ENCODE peak calls at places on chromosomes 3 and 15, in four cellular contexts. One of them, this sample, is unnamed. For H3K4me1, the result is how much of the 10 kb centered on the place peaks cover.

GRCh38 chr3:52752045-52752660 is 18.6 kb downstream of the NEK4 start:
- DNase-seq in lung: no peak
- DNase-seq in HCT116: no peak
- DNase-seq in CD8-positive, alpha-beta memory T cell: no peak
- DNase-seq in this sample: no peak

GRCh38 chr15:60212536-60212935 is 185.2 kb downstream of the ANXA2 start:
- DNase-seq in CD8-positive, alpha-beta memory T cell: no peak
- DNase-seq in lung: no peak
- DNase-seq in HCT116: no peak
- DNase-seq in this sample: no peak

GRCh38 chr3:29137601-29138000 is 143.3 kb upstream of the RBMS3 start:
- DNase-seq in lung: no peak
- DNase-seq in CD8-positive, alpha-beta memory T cell: no peak
- DNase-seq in HCT116: no peak
- DNase-seq in this sample: no peak

GRCh38 chr3:76656531-76657070 is 383.3 kb upstream of the ROBO2 start:
- DNase-seq in HCT116: no peak
- DNase-seq in lung: no peak
- DNase-seq in CD8-positive, alpha-beta memory T cell: no peak
- DNase-seq in this sample: no peak

GRCh38 chr3:27253831-27254230 is 115.4 kb downstream of the NEK10 start:
- DNase-seq in lung: peak
- DNase-seq in CD8-positive, alpha-beta memory T cell: no peak
- DNase-seq in HCT116: peak
- DNase-seq in this sample: peak

GRCh38 chr3:162984752-162985151 is 1488.1 kb downstream of the OTOL1 start:
- DNase-seq in CD8-positive, alpha-beta memory T cell: no peak
- DNase-seq in lung: no peak
- DNase-seq in HCT116: no peak
- DNase-seq in this sample: no peak

GRCh38 chr3:169668957-169669681 is 5.6 kb upstream of the MECOM start:
- DNase-seq in CD8-positive, alpha-beta memory T cell: no peak
- DNase-seq in HCT116: peak
- DNase-seq in lung: peak
- DNase-seq in this sample: peak

GRCh38 chr3:16897254-16897926 is 12.6 kb downstream of the PLCL2 start:
- DNase-seq in HCT116: no peak
- DNase-seq in lung: no peak
- DNase-seq in CD8-positive, alpha-beta memory T cell: peak
- DNase-seq in this sample: peak

GRCh38 chr3:45730409-45731154 is 41.4 kb downstream of the SACM1L start:
- DNase-seq in HCT116: no peak
- DNase-seq in CD8-positive, alpha-beta memory T cell: no peak
- DNase-seq in lung: no peak
- DNase-seq in this sample: no peak

GRCh38 chr15:74624020-74624602 is 8.5 kb downstream of the CLK3 start:
- DNase-seq in lung: peak
- DNase-seq in HCT116: no peak
- DNase-seq in CD8-positive, alpha-beta memory T cell: no peak
- DNase-seq in this sample: no peak

GRCh38 chr3:8576841-8577553 is 67.6 kb downstream of the SSUH2 start:
- DNase-seq in lung: no peak
- DNase-seq in CD8-positive, alpha-beta memory T cell: no peak
- DNase-seq in HCT116: no peak
- DNase-seq in this sample: no peak

GRCh38 chr3:50354850-50355249 is 4.2 kb downstream of the CYB561D2 start:
- DNase-seq in CD8-positive, alpha-beta memory T cell: no peak
- DNase-seq in lung: no peak
- DNase-seq in HCT116: no peak
- DNase-seq in this sample: no peak

GRCh38 chr3:50354186-50354764 is 3.6 kb downstream of the CYB561D2 start:
- DNase-seq in HCT116: no peak
- DNase-seq in CD8-positive, alpha-beta memory T cell: no peak
- DNase-seq in lung: no peak
- DNase-seq in this sample: no peak

GRCh38 chr3:50358355-50358926 is 880 bp downstream of the TMEM115 start:
- DNase-seq in HCT116: no peak
- DNase-seq in CD8-positive, alpha-beta memory T cell: no peak
- DNase-seq in lung: no peak
- DNase-seq in this sample: no peak

GRCh38 chr3:50356553-50356952 is 2.8 kb downstream of the TMEM115 start:
- DNase-seq in lung: peak
- DNase-seq in CD8-positive, alpha-beta memory T cell: no peak
- DNase-seq in HCT116: no peak
- DNase-seq in this sample: peak

GRCh38 chr3:50355829-50356552 is 3.3 kb downstream of the TMEM115 start:
- DNase-seq in HCT116: no peak
- DNase-seq in CD8-positive, alpha-beta memory T cell: no peak
- DNase-seq in lung: no peak
- DNase-seq in this sample: no peak
- H3K4me1 ChIP-seq in HCT116: under half
- H3K4me1 ChIP-seq in CD8-positive, alpha-beta memory T cell: under half
- H3K4me1 ChIP-seq in lung: under half
- H3K4me1 ChIP-seq in this sample: under half

GRCh38 chr3:61634678-61635077 is 73.3 kb downstream of the PTPRG start:
- DNase-seq in CD8-positive, alpha-beta memory T cell: no peak
- DNase-seq in lung: no peak
- DNase-seq in HCT116: no peak
- DNase-seq in this sample: peak
- H3K27ac ChIP-seq in CD8-positive, alpha-beta memory T cell: no peak
- H3K27ac ChIP-seq in lung: no peak
- H3K27ac ChIP-seq in HCT116: no peak
- H3K27ac ChIP-seq in this sample: no peak

DNA sequence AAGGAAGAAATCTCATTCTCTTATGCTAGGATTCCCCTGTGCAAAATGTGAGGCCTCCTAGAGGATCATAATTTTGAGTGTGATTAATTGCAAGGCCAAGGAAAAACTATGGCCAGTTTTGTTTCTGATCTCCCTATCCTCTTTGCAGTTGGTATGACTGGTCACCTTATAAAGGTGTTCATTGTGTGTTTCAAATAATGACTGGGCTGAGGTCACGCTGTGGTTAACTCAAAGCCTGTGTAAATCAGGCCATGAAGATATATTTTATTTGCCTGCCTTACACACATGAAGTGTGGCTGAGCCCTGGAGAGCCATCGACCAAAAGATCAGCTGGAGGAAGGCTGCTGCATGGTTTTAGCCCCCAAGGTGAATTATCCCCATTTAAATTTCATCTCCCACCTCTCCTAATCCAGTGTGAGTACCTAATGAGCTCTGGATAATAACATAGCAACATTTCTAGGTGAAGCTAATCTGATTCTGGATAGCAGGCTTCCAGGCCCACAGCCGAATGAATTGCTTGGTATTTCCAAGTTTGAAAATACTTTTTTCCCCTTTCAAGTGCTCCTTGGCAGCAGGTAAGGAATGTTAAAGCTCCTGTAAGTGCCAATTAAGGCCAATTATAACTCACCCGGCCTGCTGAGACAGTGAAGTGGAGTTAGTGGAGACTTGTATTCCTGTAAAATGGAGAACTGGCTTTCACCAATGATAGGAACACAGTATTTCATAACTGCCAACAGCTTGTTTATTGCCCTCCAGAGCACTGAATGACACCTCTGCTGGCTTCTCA is 52.3 kb upstream of the SCAANT1 start:
- DNase-seq in lung: peak
- DNase-seq in CD8-positive, alpha-beta memory T cell: no peak
- DNase-seq in HCT116: no peak
- DNase-seq in this sample: no peak
- H3K4me1 ChIP-seq in lung: under half
- H3K4me1 ChIP-seq in CD8-positive, alpha-beta memory T cell: under half
- H3K4me1 ChIP-seq in HCT116: under half
- H3K4me1 ChIP-seq in this sample: under half

GRCh38 chr15:83064859-83065258 is 2.2 kb downstream of the BTBD1 start:
- DNase-seq in lung: no peak
- DNase-seq in HCT116: no peak
- DNase-seq in CD8-positive, alpha-beta memory T cell: peak
- DNase-seq in this sample: no peak

GRCh38 chr15:83066034-83066760 is 855 bp downstream of the BTBD1 start:
- DNase-seq in HCT116: no peak
- DNase-seq in CD8-positive, alpha-beta memory T cell: no peak
- DNase-seq in lung: no peak
- DNase-seq in this sample: peak

GRCh38 chr15:83066761-83067637 is at the start of gene BTBD1:
- DNase-seq in lung: peak
- DNase-seq in HCT116: peak
- DNase-seq in CD8-positive, alpha-beta memory T cell: peak
- DNase-seq in this sample: peak

GRCh38 chr15:83063555-83063954 is 3.5 kb downstream of the BTBD1 start:
- DNase-seq in CD8-positive, alpha-beta memory T cell: no peak
- DNase-seq in lung: no peak
- DNase-seq in HCT116: no peak
- DNase-seq in this sample: no peak

GRCh38 chr15:83065431-83065830 is 1.6 kb downstream of the BTBD1 start:
- DNase-seq in CD8-positive, alpha-beta memory T cell: no peak
- DNase-seq in HCT116: no peak
- DNase-seq in lung: no peak
- DNase-seq in this sample: no peak
- H3K27ac ChIP-seq in CD8-positive, alpha-beta memory T cell: peak
- H3K27ac ChIP-seq in HCT116: no peak
- H3K27ac ChIP-seq in lung: no peak
- H3K27ac ChIP-seq in this sample: no peak

DNA sequence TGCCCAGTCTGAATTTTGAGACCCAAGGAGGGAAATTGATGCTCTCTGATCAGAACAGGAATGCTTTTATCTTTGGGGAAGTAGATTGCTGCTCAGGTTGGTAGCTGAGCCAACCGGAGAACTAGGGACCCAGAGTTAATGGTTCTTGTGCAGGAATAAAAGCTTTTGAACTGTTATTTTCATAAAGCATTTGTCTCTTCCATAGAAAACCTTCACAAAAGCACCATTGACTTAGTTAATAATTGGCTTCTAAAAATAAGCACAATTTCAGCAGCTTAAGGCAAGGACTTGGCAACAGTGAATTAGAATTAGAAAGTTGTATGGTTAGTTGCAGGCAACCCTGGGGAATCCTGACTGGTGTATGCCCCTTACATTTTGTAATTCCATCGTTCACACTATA is 53.8 kb downstream of the MAP2K1 start:
- DNase-seq in CD8-positive, alpha-beta memory T cell: no peak
- DNase-seq in lung: no peak
- DNase-seq in HCT116: no peak
- DNase-seq in this sample: no peak
- H3K4me1 ChIP-seq in CD8-positive, alpha-beta memory T cell: under half
- H3K4me1 ChIP-seq in lung: under half
- H3K4me1 ChIP-seq in HCT116: under half
- H3K4me1 ChIP-seq in this sample: under half

GRCh38 chr3:64158334-64158733 is 66.9 kb downstream of the PRICKLE2 start:
- DNase-seq in lung: no peak
- DNase-seq in CD8-positive, alpha-beta memory T cell: no peak
- DNase-seq in HCT116: no peak
- DNase-seq in this sample: no peak
- H3K27ac ChIP-seq in lung: no peak
- H3K27ac ChIP-seq in CD8-positive, alpha-beta memory T cell: no peak
- H3K27ac ChIP-seq in HCT116: no peak
- H3K27ac ChIP-seq in this sample: no peak

This sample was measured in small intestine.